ENCODE peak calls at places on chromosomes 4 and X, in seven cellular contexts. One of them, this sample, is unnamed. For H3K4me1, the result is how much of the 10 kb centered on the place peaks cover.

GRCh38 chrX:99933865-99934264 is 476.2 kb downstream of the PCDH19 start:
- DNase-seq in CD4-positive, CD25-positive, alpha-beta regulatory T cell: no peak
- DNase-seq in psoas muscle: no peak
- DNase-seq in left ventricle myocardium inferior: no peak
- DNase-seq in DND-41: no peak
- DNase-seq in BE2C: no peak
- DNase-seq in HCT116: no peak
- DNase-seq in this sample: no peak

GRCh38 chrX:150293311-150294013 is 69.7 kb upstream of the MAMLD1 start:
- DNase-seq in CD4-positive, CD25-positive, alpha-beta regulatory T cell: no peak
- DNase-seq in psoas muscle: no peak
- DNase-seq in left ventricle myocardium inferior: no peak
- DNase-seq in DND-41: no peak
- DNase-seq in BE2C: no peak
- DNase-seq in HCT116: no peak
- DNase-seq in this sample: no peak

GRCh38 chr4:143441678-143442077 is 71.8 kb upstream of the SMARCA5 start:
- DNase-seq in CD4-positive, CD25-positive, alpha-beta regulatory T cell: no peak
- DNase-seq in psoas muscle: no peak
- DNase-seq in left ventricle myocardium inferior: no peak
- DNase-seq in DND-41: no peak
- DNase-seq in BE2C: no peak
- DNase-seq in HCT116: no peak
- DNase-seq in this sample: no peak

GRCh38 chrX:15663439-15663838 is 1.2 kb downstream of the CLTRN start:
- DNase-seq in CD4-positive, CD25-positive, alpha-beta regulatory T cell: no peak
- DNase-seq in psoas muscle: no peak
- DNase-seq in left ventricle myocardium inferior: no peak
- DNase-seq in DND-41: no peak
- DNase-seq in BE2C: no peak
- DNase-seq in HCT116: no peak
- DNase-seq in this sample: no peak

GRCh38 chr4:145333786-145334185 is 147.9 kb upstream of the SMAD1 start:
- DNase-seq in CD4-positive, CD25-positive, alpha-beta regulatory T cell: no peak
- DNase-seq in psoas muscle: no peak
- DNase-seq in left ventricle myocardium inferior: no peak
- DNase-seq in DND-41: no peak
- DNase-seq in BE2C: no peak
- DNase-seq in HCT116: no peak
- DNase-seq in this sample: no peak

GRCh38 chrX:24321741-24322395 is 8.0 kb upstream of the SUPT20HL2 start:
- DNase-seq in CD4-positive, CD25-positive, alpha-beta regulatory T cell: no peak
- DNase-seq in psoas muscle: no peak
- DNase-seq in left ventricle myocardium inferior: no peak
- DNase-seq in DND-41: no peak
- DNase-seq in BE2C: no peak
- DNase-seq in HCT116: no peak
- DNase-seq in this sample: no peak

GRCh38 chr4:108703966-108704365 is 53.6 kb downstream of the OSTC start:
- DNase-seq in CD4-positive, CD25-positive, alpha-beta regulatory T cell: no peak
- DNase-seq in psoas muscle: no peak
- DNase-seq in left ventricle myocardium inferior: no peak
- DNase-seq in DND-41: no peak
- DNase-seq in BE2C: no peak
- DNase-seq in HCT116: no peak
- DNase-seq in this sample: no peak

GRCh38 chrX:38560776-38561125 is 591 bp upstream of the TSPAN7 start:
- DNase-seq in CD4-positive, CD25-positive, alpha-beta regulatory T cell: no peak
- DNase-seq in psoas muscle: peak
- DNase-seq in left ventricle myocardium inferior: no peak
- DNase-seq in DND-41: no peak
- DNase-seq in BE2C: no peak
- DNase-seq in HCT116: no peak
- DNase-seq in this sample: no peak

GRCh38 chr4:111630705-111631104 is 514.5 kb upstream of the FAM241A start:
- DNase-seq in CD4-positive, CD25-positive, alpha-beta regulatory T cell: no peak
- DNase-seq in psoas muscle: no peak
- DNase-seq in left ventricle myocardium inferior: no peak
- DNase-seq in DND-41: no peak
- DNase-seq in BE2C: no peak
- DNase-seq in HCT116: peak
- DNase-seq in this sample: no peak

GRCh38 chr4:81113024-81113423 is 82.5 kb downstream of the BMP3 start:
- DNase-seq in CD4-positive, CD25-positive, alpha-beta regulatory T cell: peak
- DNase-seq in psoas muscle: no peak
- DNase-seq in left ventricle myocardium inferior: no peak
- DNase-seq in DND-41: peak
- DNase-seq in BE2C: no peak
- DNase-seq in HCT116: no peak
- DNase-seq in this sample: no peak

GRCh38 chr4:118120120-118120760 is 86.0 kb downstream of the NDST3 start:
- DNase-seq in CD4-positive, CD25-positive, alpha-beta regulatory T cell: no peak
- DNase-seq in psoas muscle: no peak
- DNase-seq in left ventricle myocardium inferior: no peak
- DNase-seq in DND-41: peak
- DNase-seq in BE2C: no peak
- DNase-seq in HCT116: no peak
- DNase-seq in this sample: no peak

GRCh38 chrX:10395643-10396042 is 224.7 kb downstream of the MID1 start:
- DNase-seq in CD4-positive, CD25-positive, alpha-beta regulatory T cell: no peak
- DNase-seq in psoas muscle: no peak
- DNase-seq in left ventricle myocardium inferior: no peak
- DNase-seq in DND-41: no peak
- DNase-seq in BE2C: no peak
- DNase-seq in HCT116: no peak
- DNase-seq in this sample: no peak

GRCh38 chrX:129115104-129115503 is 408.2 kb downstream of the SMARCA1 start:
- DNase-seq in CD4-positive, CD25-positive, alpha-beta regulatory T cell: peak
- DNase-seq in psoas muscle: no peak
- DNase-seq in left ventricle myocardium inferior: no peak
- DNase-seq in DND-41: peak
- DNase-seq in BE2C: peak
- DNase-seq in HCT116: peak
- DNase-seq in this sample: no peak

GRCh38 chrX:110803506-110803905 is 7.9 kb upstream of the CHRDL1 start:
- DNase-seq in CD4-positive, CD25-positive, alpha-beta regulatory T cell: no peak
- DNase-seq in psoas muscle: no peak
- DNase-seq in left ventricle myocardium inferior: no peak
- DNase-seq in DND-41: no peak
- DNase-seq in BE2C: no peak
- DNase-seq in HCT116: no peak
- DNase-seq in this sample: no peak

GRCh38 chr4:38046735-38047487 is 86.7 kb downstream of the PTTG2 start:
- DNase-seq in CD4-positive, CD25-positive, alpha-beta regulatory T cell: no peak
- DNase-seq in psoas muscle: no peak
- DNase-seq in left ventricle myocardium inferior: no peak
- DNase-seq in DND-41: no peak
- DNase-seq in BE2C: no peak
- DNase-seq in HCT116: no peak
- DNase-seq in this sample: no peak

GRCh38 chr4:26345541-26345940 is 24.7 kb downstream of the RBPJ start:
- DNase-seq in CD4-positive, CD25-positive, alpha-beta regulatory T cell: no peak
- DNase-seq in psoas muscle: no peak
- DNase-seq in left ventricle myocardium inferior: no peak
- DNase-seq in DND-41: no peak
- DNase-seq in BE2C: no peak
- DNase-seq in HCT116: no peak
- DNase-seq in this sample: no peak

GRCh38 chrX:100872161-100872560 is 2.0 kb downstream of the NOX1 start:
- DNase-seq in CD4-positive, CD25-positive, alpha-beta regulatory T cell: no peak
- DNase-seq in psoas muscle: no peak
- DNase-seq in left ventricle myocardium inferior: no peak
- DNase-seq in DND-41: no peak
- DNase-seq in BE2C: no peak
- DNase-seq in HCT116: no peak
- DNase-seq in this sample: no peak

GRCh38 chr4:107757293-107757692 is 37.3 kb upstream of the PAPSS1 start:
- DNase-seq in CD4-positive, CD25-positive, alpha-beta regulatory T cell: no peak
- DNase-seq in psoas muscle: no peak
- DNase-seq in left ventricle myocardium inferior: no peak
- DNase-seq in DND-41: no peak
- DNase-seq in BE2C: no peak
- DNase-seq in HCT116: no peak
- DNase-seq in this sample: no peak

GRCh38 chrX:54843050-54843449 is 35.5 kb downstream of the MAGED2 start:
- DNase-seq in CD4-positive, CD25-positive, alpha-beta regulatory T cell: no peak
- DNase-seq in psoas muscle: no peak
- DNase-seq in left ventricle myocardium inferior: no peak
- DNase-seq in DND-41: no peak
- DNase-seq in BE2C: no peak
- DNase-seq in HCT116: no peak
- DNase-seq in this sample: no peak

GRCh38 chrX:131741103-131741581 is 197.3 kb downstream of the OR13H1 start:
- DNase-seq in CD4-positive, CD25-positive, alpha-beta regulatory T cell: peak
- DNase-seq in psoas muscle: peak
- DNase-seq in left ventricle myocardium inferior: no peak
- DNase-seq in DND-41: no peak
- DNase-seq in BE2C: no peak
- DNase-seq in HCT116: no peak
- DNase-seq in this sample: no peak

GRCh38 chr4:17072483-17072882 is 174.0 kb upstream of the LDB2 start:
- DNase-seq in CD4-positive, CD25-positive, alpha-beta regulatory T cell: no peak
- DNase-seq in psoas muscle: no peak
- DNase-seq in left ventricle myocardium inferior: no peak
- DNase-seq in DND-41: no peak
- DNase-seq in BE2C: peak
- DNase-seq in HCT116: no peak
- DNase-seq in this sample: no peak

GRCh38 chr4:40923326-40924095 is 173.8 kb downstream of the NSUN7 start:
- DNase-seq in CD4-positive, CD25-positive, alpha-beta regulatory T cell: no peak
- DNase-seq in psoas muscle: no peak
- DNase-seq in left ventricle myocardium inferior: no peak
- DNase-seq in DND-41: no peak
- DNase-seq in BE2C: peak
- DNase-seq in HCT116: no peak
- DNase-seq in this sample: no peak

GRCh38 chr4:42425146-42426065 is 28.1 kb downstream of the SHISA3 start:
- DNase-seq in CD4-positive, CD25-positive, alpha-beta regulatory T cell: no peak
- DNase-seq in psoas muscle: no peak
- DNase-seq in left ventricle myocardium inferior: no peak
- DNase-seq in DND-41: no peak
- DNase-seq in BE2C: no peak
- DNase-seq in HCT116: no peak
- DNase-seq in this sample: no peak
- H3K4me3 ChIP-seq in CD4-positive, CD25-positive, alpha-beta regulatory T cell: no peak
- H3K4me3 ChIP-seq in psoas muscle: no peak
- H3K4me3 ChIP-seq in left ventricle myocardium inferior: no peak
- H3K4me3 ChIP-seq in DND-41: no peak
- H3K4me3 ChIP-seq in BE2C: no peak
- H3K4me3 ChIP-seq in HCT116: no peak
- H3K4me3 ChIP-seq in this sample: no peak

DNA sequence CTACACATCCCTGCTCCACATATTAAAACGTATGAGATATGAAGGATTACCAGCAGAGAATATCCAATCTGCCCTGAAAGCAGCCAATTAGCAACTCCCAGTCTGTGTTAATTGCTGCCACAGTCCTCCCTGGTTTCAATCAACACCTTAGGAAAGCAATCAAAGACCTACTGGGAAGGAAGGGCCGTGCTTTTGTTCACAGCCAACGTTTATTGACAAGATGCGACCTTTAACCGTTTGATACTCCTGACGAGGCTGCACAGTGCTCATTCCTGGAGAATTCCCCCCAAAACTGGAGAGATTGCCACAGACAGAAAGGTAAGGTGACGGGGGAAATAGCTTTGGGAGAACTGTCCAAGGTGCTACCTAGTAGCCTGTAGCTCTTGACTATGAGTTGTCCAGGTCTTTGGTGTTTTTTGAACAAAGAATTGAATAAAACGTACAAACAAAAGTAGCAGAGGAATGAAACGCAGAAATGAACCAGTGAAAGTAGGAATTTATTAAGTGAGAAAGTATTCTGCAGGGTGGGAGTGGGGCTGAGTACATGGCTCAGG is 596.5 kb downstream of the NLGN4X start:
- DNase-seq in CD4-positive, CD25-positive, alpha-beta regulatory T cell: no peak
- DNase-seq in psoas muscle: no peak
- DNase-seq in left ventricle myocardium inferior: no peak
- DNase-seq in DND-41: no peak
- DNase-seq in BE2C: no peak
- DNase-seq in HCT116: no peak
- DNase-seq in this sample: no peak
- H3K4me1 ChIP-seq in CD4-positive, CD25-positive, alpha-beta regulatory T cell: under half
- H3K4me1 ChIP-seq in psoas muscle: under half
- H3K4me1 ChIP-seq in left ventricle myocardium inferior: under half
- H3K4me1 ChIP-seq in DND-41: under half
- H3K4me1 ChIP-seq in BE2C: under half
- H3K4me1 ChIP-seq in HCT116: under half
- H3K4me1 ChIP-seq in this sample: under half

DNA sequence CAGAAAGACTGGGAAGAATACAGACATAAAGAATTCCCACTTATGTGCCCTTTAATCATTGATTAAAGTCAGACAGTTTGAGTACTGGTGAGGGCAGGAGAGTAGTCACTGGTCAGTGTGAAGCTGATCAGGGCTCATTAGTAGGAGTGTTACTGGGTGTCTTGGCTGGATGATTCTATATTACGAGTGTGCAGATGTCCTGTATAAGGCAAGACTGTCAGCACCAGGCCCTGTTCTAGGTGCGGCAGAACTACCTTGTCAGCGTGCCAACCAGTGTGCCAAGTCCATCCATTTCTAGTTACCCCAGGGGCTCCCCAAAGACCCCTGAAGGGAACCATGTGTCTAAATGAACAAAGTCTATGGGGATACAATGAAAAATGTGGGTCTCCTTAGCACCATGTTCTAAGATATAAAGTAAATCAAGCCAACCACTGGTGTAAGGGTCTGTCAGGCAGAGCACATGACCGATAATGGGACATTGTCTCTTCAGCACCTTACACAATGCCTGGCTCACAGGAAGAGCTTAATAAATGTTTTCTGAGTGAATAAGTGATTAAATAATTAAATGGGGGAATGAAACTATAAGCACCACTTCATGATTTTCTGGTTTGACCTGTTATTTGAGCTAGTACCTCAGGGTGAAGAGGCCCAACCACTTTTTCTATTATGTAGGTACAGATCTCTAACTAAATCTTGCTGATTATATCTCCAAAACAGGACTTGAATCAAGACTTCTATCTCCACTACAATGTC is 205.0 kb downstream of the CAMK2D start:
- DNase-seq in CD4-positive, CD25-positive, alpha-beta regulatory T cell: no peak
- DNase-seq in psoas muscle: no peak
- DNase-seq in left ventricle myocardium inferior: no peak
- DNase-seq in DND-41: no peak
- DNase-seq in BE2C: no peak
- DNase-seq in HCT116: no peak
- DNase-seq in this sample: no peak
- H3K4me3 ChIP-seq in CD4-positive, CD25-positive, alpha-beta regulatory T cell: no peak
- H3K4me3 ChIP-seq in psoas muscle: no peak
- H3K4me3 ChIP-seq in left ventricle myocardium inferior: peak
- H3K4me3 ChIP-seq in DND-41: no peak
- H3K4me3 ChIP-seq in BE2C: no peak
- H3K4me3 ChIP-seq in HCT116: no peak
- H3K4me3 ChIP-seq in this sample: no peak

DNA sequence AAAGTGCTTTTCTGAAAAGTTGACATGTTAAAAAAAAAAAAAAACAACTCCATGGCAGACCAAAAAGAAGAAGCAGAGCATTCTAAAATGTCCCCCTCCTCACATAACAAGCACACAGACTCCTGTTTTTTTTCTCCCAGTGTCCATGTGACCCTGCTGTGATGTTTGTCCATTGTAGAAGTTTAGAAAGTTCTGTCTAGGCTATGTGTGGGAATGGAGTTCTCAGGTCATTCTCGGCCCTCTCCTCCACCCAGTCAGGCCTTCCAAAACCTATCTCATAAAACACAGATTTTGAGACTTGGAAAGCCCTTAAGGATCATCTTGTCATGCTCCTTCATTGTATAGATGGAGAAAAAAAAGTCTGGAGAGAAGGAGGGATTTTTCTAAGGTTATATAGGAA is 713 bp downstream of the CLIC2 start:
- DNase-seq in CD4-positive, CD25-positive, alpha-beta regulatory T cell: no peak
- DNase-seq in psoas muscle: no peak
- DNase-seq in left ventricle myocardium inferior: no peak
- DNase-seq in DND-41: no peak
- DNase-seq in BE2C: no peak
- DNase-seq in HCT116: no peak
- DNase-seq in this sample: no peak
- H3K4me1 ChIP-seq in CD4-positive, CD25-positive, alpha-beta regulatory T cell: under half
- H3K4me1 ChIP-seq in psoas muscle: under half
- H3K4me1 ChIP-seq in left ventricle myocardium inferior: under half
- H3K4me1 ChIP-seq in DND-41: under half
- H3K4me1 ChIP-seq in BE2C: under half
- H3K4me1 ChIP-seq in HCT116: under half
- H3K4me1 ChIP-seq in this sample: under half

This sample was measured in CD8-positive, alpha-beta T cell.